ENCODE peak calls at places on chromosomes 7 and 10, in four cellular contexts. X is CD8-positive, alpha-beta memory T cell; P is adrenal gland; F is transverse colon. C is an unnamed sample. For H3K36me3, the result is how much of the 10 kb centered on the place peaks cover.

GRCh38 chr10:22634606-22635467 is 79.5 kb downstream of the PIP4K2A start:
- DNase-seq in F (no peak), P (no peak), X (no peak), C (no peak)

GRCh38 chr7:138663741-138664710 is 37.1 kb downstream of the SVOPL start:
- DNase-seq in P (peak), X (no peak), F (peak), C (peak)

GRCh38 chr7:12570529-12571461 is at the start of gene SCIN:
- DNase-seq in P (no peak), F (peak), X (no peak), C (peak)

GRCh38 chr10:6394084-6394483 is 186.0 kb downstream of the PRKCQ start:
- DNase-seq in F (peak), P (no peak), X (no peak), C (no peak)

GRCh38 chr10:119522747-119523426 is 19.6 kb downstream of the RGS10 start:
- DNase-seq in X (no peak), P (peak), F (no peak), C (no peak)

GRCh38 chr7:23539494-23539907 is 7.7 kb upstream of the TRA2A start:
- DNase-seq in F (no peak), X (peak), P (no peak), C (no peak)

GRCh38 chr7:23477170-23477525 is 6.9 kb upstream of the IGF2BP3 start:
- DNase-seq in X (no peak), P (no peak), F (no peak), C (no peak)

GRCh38 chr7:101575731-101576130 is 53.4 kb downstream of the MYL10 start:
- DNase-seq in X (no peak), F (no peak), P (no peak), C (no peak)

GRCh38 chr7:158327571-158328180 is 259.9 kb downstream of the PTPRN2 start:
- DNase-seq in P (no peak), F (no peak), X (no peak), C (no peak)

GRCh38 chr7:68929712-68930395 is 668.4 kb upstream of the AUTS2 start:
- DNase-seq in F (no peak), P (no peak), X (no peak), C (no peak)

GRCh38 chr7:151091988-151092387 is 5.7 kb downstream of the AGAP3 start:
- DNase-seq in P (no peak), F (no peak), X (no peak), C (no peak)

GRCh38 chr7:115032986-115033385 is 111.1 kb downstream of the MDFIC start:
- DNase-seq in F (no peak), X (no peak), P (no peak), C (no peak)

GRCh38 chr10:43679509-43679908 is 30.8 kb upstream of the ZNF32 start:
- DNase-seq in F (peak), X (no peak), P (peak), C (no peak)

GRCh38 chr7:115271332-115272235 is 349.7 kb downstream of the MDFIC start:
- DNase-seq in X (no peak), P (no peak), F (no peak), C (no peak)

GRCh38 chr7:36982749-36983148 is 258.5 kb upstream of the AOAH start:
- DNase-seq in F (no peak), P (no peak), X (no peak), C (no peak)

GRCh38 chr10:119693262-119693957 is 32.4 kb upstream of the INPP5F start:
- DNase-seq in P (no peak), X (no peak), F (no peak), C (no peak)

GRCh38 chr7:117830422-117830954 is 42.8 kb downstream of the CTTNBP2 start:
- DNase-seq in X (no peak), P (no peak), F (peak), C (no peak)

GRCh38 chr7:105643384-105643783 is 62.1 kb upstream of the EFCAB10 start:
- DNase-seq in X (no peak), F (no peak), P (no peak), C (peak)

GRCh38 chr10:115129752-115130151 is 36.6 kb downstream of the ATRNL1 start:
- DNase-seq in P (no peak), X (no peak), F (no peak), C (no peak)

GRCh38 chr7:157627646-157628045 is 290.8 kb downstream of the DNAJB6 start:
- DNase-seq in P (no peak), X (no peak), F (no peak), C (no peak)

GRCh38 chr10:44993922-44994751 is 6.6 kb upstream of the ZNF22 start:
- DNase-seq in X (no peak), F (no peak), P (no peak), C (no peak)

GRCh38 chr7:139023076-139023475 is 12.8 kb downstream of the ZC3HAV1L start:
- DNase-seq in F (no peak), P (no peak), X (no peak), C (no peak)

GRCh38 chr7:66269978-66270377 is 64.8 kb downstream of the TPST1 start:
- DNase-seq in P (no peak), F (no peak), X (no peak), C (no peak)

GRCh38 chr7:68015098-68015497 is 1018.5 kb downstream of the TYW1 start:
- DNase-seq in X (no peak), F (no peak), P (no peak), C (no peak)

GRCh38 chr7:68613897-68614296 is 984.4 kb upstream of the AUTS2 start:
- DNase-seq in X (no peak), F (no peak), P (no peak), C (no peak)

GRCh38 chr10:7932301-7933036 is 114.2 kb downstream of the TAF3 start:
- DNase-seq in F (no peak), X (no peak), P (no peak), C (no peak)

GRCh38 chr7:1169409-1170368 is 9.7 kb upstream of the ZFAND2A start:
- DNase-seq in X (peak), F (peak), P (peak), C (peak)

GRCh38 chr10:52542891-52543290 is 228.8 kb downstream of the DKK1 start:
- DNase-seq in F (no peak), X (no peak), P (no peak), C (no peak)

GRCh38 chr10:5632430-5632829 is 34.0 kb downstream of the ASB13 start:
- DNase-seq in X (no peak), P (peak), F (peak), C (no peak)

GRCh38 chr10:3399756-3400155 is 227.2 kb upstream of the PITRM1 start:
- DNase-seq in X (no peak), P (no peak), F (no peak), C (no peak)

GRCh38 chr10:24259365-24260125 is 50.6 kb downstream of the KIAA1217 start:
- DNase-seq in X (no peak), P (no peak), F (no peak), C (no peak)

GRCh38 chr7:45112648-45113047 is 1.2 kb upstream of the TBRG4 start:
- DNase-seq in F (no peak), P (no peak), X (no peak), C (no peak)

GRCh38 chr7:45890902-45891461 is 2.7 kb downstream of the IGFBP1 start:
- DNase-seq in P (no peak), X (no peak), F (no peak), C (no peak)

GRCh38 chr10:103752680-103753248 is 102.6 kb downstream of the SH3PXD2A start:
- DNase-seq in F (no peak), X (no peak), P (no peak), C (no peak)

GRCh38 chr7:155836216-155837125 is 24.2 kb upstream of the SHH start:
- DNase-seq in F (no peak), X (no peak), P (no peak), C (no peak)

GRCh38 chr7:139232893-139233292 is 1.9 kb downstream of the UBN2 start:
- DNase-seq in X (no peak), F (no peak), P (no peak), C (no peak)

GRCh38 chr7:75054744-75055527 is 18.7 kb downstream of the RCC1L start:
- DNase-seq in F (no peak), X (no peak), P (peak), C (no peak)

GRCh38 chr10:70404036-70404905 is at the start of gene EIF4EBP2:
- DNase-seq in X (peak), P (peak), F (peak), C (peak)

DNA sequence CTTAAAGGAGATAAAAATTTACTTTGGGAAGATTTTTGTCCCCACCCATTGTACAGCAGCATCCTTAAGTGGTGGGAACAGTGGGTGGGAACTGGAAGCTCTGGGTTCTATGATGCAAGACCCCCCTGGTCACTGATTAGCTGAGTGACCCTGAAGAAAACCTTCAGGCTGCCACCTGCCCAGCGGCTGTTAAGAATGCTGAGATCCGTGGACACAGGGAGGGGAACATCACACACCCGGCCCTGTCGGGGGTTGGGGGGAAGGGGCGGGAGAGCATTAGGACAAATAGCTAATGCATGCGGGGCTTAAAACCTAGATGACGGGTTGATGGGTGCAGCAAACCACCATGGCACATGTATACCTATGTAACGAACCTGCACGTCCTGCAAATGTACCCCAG is 14.5 kb downstream of the CARD11 start:
- DNase-seq in F (no peak), X (no peak), P (no peak), C (no peak)
- H3K36me3 ChIP-seq in F (under half), X (under half), P (under half), C (under half)

DNA sequence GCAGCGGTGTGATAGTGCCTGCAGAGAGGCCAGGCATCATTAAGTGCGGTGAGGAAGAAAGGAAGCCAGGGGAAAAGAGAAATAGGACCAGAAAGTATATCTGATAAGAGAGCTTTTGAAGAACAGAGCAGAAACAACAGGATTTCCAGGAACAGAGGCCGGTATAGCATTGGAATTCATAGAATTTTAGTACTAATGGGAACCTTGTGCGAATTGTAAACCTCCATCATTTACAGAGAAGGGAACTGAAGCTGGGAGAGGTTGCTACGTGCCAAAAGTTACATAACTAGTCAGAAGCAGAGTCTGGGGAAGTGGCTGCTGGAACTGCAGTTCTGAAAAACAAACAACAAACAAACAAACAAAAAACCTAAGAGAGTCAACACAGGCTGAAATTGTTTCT is 5.5 kb upstream of the ZMYND11 start:
- DNase-seq in P (no peak), X (no peak), F (no peak), C (no peak)
- H3K4me3 ChIP-seq in P (no peak), X (no peak), F (no peak), C (no peak)

GRCh38 chr10:78218833-78219490 is 185.3 kb downstream of the RPS24 start:
- DNase-seq in F (no peak), P (no peak), X (no peak), C (no peak)
- H3K36me3 ChIP-seq in F (under half), P (under half), X (under half), C (under half)

DNA sequence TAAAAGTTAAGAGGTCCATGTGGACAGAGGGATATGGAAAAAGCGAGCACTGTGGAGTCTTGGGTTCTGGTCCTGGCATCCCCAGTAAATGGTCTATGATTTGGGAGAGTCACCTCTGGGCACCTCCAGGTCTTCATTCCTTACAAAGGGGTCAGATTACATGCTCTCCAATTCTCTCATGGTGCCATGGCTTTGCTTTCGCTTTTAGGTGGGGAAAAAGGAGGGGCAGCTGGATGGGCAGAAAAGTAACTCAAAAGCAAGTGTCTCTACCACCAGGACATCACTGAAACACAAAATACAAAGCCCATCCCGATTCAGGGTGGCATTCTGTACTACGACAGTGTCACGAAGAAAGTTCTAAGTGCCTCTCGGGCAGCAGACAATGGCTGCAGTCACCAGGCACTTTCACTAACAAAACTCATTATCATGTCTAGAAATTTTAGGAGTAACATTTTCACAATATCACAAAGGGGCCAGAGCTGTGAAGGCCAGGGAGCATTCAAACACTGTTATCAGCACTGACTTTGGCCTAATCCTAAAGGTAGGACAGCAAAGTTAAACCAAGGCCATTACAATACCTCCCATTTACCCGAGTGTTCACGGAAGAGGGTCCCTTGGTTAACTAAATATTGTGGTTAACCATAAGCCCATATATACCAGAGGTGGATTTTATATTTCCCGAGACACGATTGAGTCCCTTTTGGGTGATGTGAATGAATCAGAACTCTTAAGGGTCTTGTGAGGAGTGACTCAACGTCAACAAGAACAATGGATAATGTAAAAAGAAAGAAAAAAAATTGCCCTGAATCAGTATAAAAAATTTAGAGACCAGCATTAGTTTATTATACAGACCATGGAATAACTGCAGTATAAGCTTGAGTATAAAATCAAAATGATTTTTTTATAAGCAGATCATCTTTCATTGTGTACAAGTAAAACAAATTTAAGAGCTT is 2.5 kb downstream of the PSAP start:
- DNase-seq in X (no peak), F (no peak), P (no peak), C (no peak)
- H3K4me3 ChIP-seq in X (no peak), F (no peak), P (peak), C (peak)

GRCh38 chr7:50774299-50774698 is 8.4 kb downstream of the GRB10 start:
- DNase-seq in P (no peak), X (no peak), F (no peak), C (no peak)
- H3K36me3 ChIP-seq in P (under half), X (under half), F (under half), C (under half)

GRCh38 chr10:102435529-102436233 is 3.3 kb upstream of the CUEDC2 start:
- DNase-seq in X (no peak), F (no peak), P (no peak), C (no peak)
- H3K4me3 ChIP-seq in X (peak), F (no peak), P (peak), C (no peak)

GRCh38 chr10:38047666-38048065 is 37.2 kb downstream of the ZNF33A start:
- DNase-seq in X (no peak), F (no peak), P (no peak), C (no peak)
- H3K36me3 ChIP-seq in X (under half), F (under half), P (under half), C (under half)

C was measured in BE2C.